ENCODE peak calls at places on chromosome 1, in five cellular contexts. V, P, Y, W and T are unnamed samples.

GRCh38 chr1:237035759-237036158 is 6.2 kb upstream of the RYR2 start:
- DNase-seq in P (no peak), Y (no peak), V (no peak), W (no peak), T (no peak)

GRCh38 chr1:181577475-181577874 is 94.2 kb downstream of the CACNA1E start:
- DNase-seq in W (no peak), Y (no peak), V (no peak), P (no peak), T (no peak)

GRCh38 chr1:95386371-95386770 is 152.4 kb downstream of the RWDD3 start:
- DNase-seq in P (no peak), Y (no peak), V (no peak), W (no peak), T (no peak)

GRCh38 chr1:91693542-91693941 is 192.4 kb downstream of the TGFBR3 start:
- DNase-seq in Y (peak; percentile 48), V (no peak), W (no peak), P (no peak), T (no peak)

GRCh38 chr1:16189921-16190499 is 22.4 kb downstream of the ARHGEF19 start:
- DNase-seq in P (no peak), W (no peak), V (no peak), Y (no peak), T (no peak)

GRCh38 chr1:150537732-150538684 is 11.2 kb upstream of the ADAMTSL4 start:
- DNase-seq in V (peak; percentile 39), P (peak; percentile 64), Y (peak; percentile 55), W (no peak), T (no peak)

GRCh38 chr1:88801575-88802208 is 89.7 kb downstream of the GTF2B start:
- DNase-seq in Y (peak; percentile 21), P (no peak), V (peak; percentile 18), W (no peak), T (no peak)

GRCh38 chr1:208238710-208239517 is 5.3 kb downstream of the PLXNA2 start:
- DNase-seq in W (no peak), Y (peak; percentile 47), V (peak; percentile 76), P (peak; percentile 70), T (peak; percentile 66)

GRCh38 chr1:215566556-215567490 is at the start of gene KCTD3:
- DNase-seq in V (peak; percentile 74), Y (peak; percentile 49), P (peak; percentile 74), W (peak; percentile 24), T (peak; percentile 65)